ENCODE peak calls at places on chromosomes 3 and 15, in five cellular contexts. J, N, M, Z and E are unnamed samples.

GRCh38 chr3:99131876-99132275 is 230.4 kb upstream of the DCBLD2 start:
- DNase-seq in J (no peak), N (peak; percentile 35), M (no peak), Z (no peak), E (no peak)

GRCh38 chr15:63373330-63373729 is 8.3 kb downstream of the CA12 start:
- DNase-seq in J (no peak), N (no peak), M (no peak), Z (no peak), E (no peak)

GRCh38 chr3:29186131-29186599 is 94.7 kb upstream of the RBMS3 start:
- DNase-seq in J (no peak), N (peak; percentile 87), M (no peak), Z (no peak), E (no peak)

GRCh38 chr15:40554164-40554530 is 10.7 kb downstream of the CCDC32 start:
- DNase-seq in J (no peak), N (no peak), M (no peak), Z (no peak), E (no peak)

GRCh38 chr15:56496635-56497034 is 31.7 kb upstream of the MNS1 start:
- DNase-seq in J (no peak), N (peak; percentile 48), M (no peak), Z (no peak), E (no peak)

GRCh38 chr3:156633335-156633734 is 41.1 kb upstream of the TIPARP start:
- DNase-seq in J (no peak), N (no peak), M (peak; percentile 90), Z (no peak), E (peak; percentile 83)

GRCh38 chr3:190862209-190863118 is at the start of gene GMNC:
- DNase-seq in J (no peak), N (peak; percentile 71), M (peak; percentile 60), Z (peak; percentile 77), E (peak; percentile 90)

GRCh38 chr3:85939026-85939616 is 980.3 kb downstream of the CADM2 start:
- DNase-seq in J (no peak), N (no peak), M (no peak), Z (no peak), E (no peak)

GRCh38 chr3:51937611-51938450 is 3.9 kb downstream of the RRP9 start:
- DNase-seq in J (peak; percentile 37), N (no peak), M (no peak), Z (no peak), E (peak; percentile 64)

GRCh38 chr3:25563601-25564000 is 101.1 kb downstream of the TOP2B start:
- DNase-seq in J (no peak), N (no peak), M (no peak), Z (no peak), E (no peak)

GRCh38 chr15:74889882-74890768 is at the start of gene MPI:
- DNase-seq in J (peak; percentile 88), N (peak; percentile 72), M (peak; percentile 89), Z (peak; percentile 90), E (peak; percentile 85)

GRCh38 chr15:74892931-74893330 is 3.1 kb downstream of the MPI start:
- DNase-seq in J (no peak), N (no peak), M (no peak), Z (no peak), E (no peak)

GRCh38 chr15:74892313-74892712 is 2.5 kb downstream of the MPI start:
- DNase-seq in J (no peak), N (peak; percentile 57), M (no peak), Z (peak; percentile 54), E (no peak)

GRCh38 chr15:74889390-74889881 is 406 bp upstream of the MPI start:
- DNase-seq in J (no peak), N (no peak), M (peak; percentile 64), Z (peak; percentile 33), E (no peak)

GRCh38 chr15:74891469-74891868 is 1.6 kb downstream of the MPI start:
- DNase-seq in J (no peak), N (no peak), M (no peak), Z (peak; percentile 85), E (no peak)
- H3K27ac ChIP-seq in J (no peak overlapping the region), N (no peak overlapping the region), M (no peak overlapping the region), Z (peak overlapping the region; percentile 84), E (no peak overlapping the region)

GRCh38 chr3:192417012-192417411 is 310.3 kb downstream of the FGF12 start:
- DNase-seq in J (no peak), N (no peak), M (no peak), Z (no peak), E (no peak)
- H3K27ac ChIP-seq in J (no peak overlapping the region), N (no peak overlapping the region), M (no peak overlapping the region), Z (no peak overlapping the region), E (no peak overlapping the region)

GRCh38 chr3:16896094-16896627 is 11.4 kb downstream of the PLCL2 start:
- DNase-seq in J (no peak), N (no peak), M (no peak), Z (no peak), E (no peak)
- H3K27ac ChIP-seq in J (no peak overlapping the region), N (no peak overlapping the region), M (no peak overlapping the region), Z (peak overlapping the region; percentile 76), E (no peak overlapping the region)

DNA sequence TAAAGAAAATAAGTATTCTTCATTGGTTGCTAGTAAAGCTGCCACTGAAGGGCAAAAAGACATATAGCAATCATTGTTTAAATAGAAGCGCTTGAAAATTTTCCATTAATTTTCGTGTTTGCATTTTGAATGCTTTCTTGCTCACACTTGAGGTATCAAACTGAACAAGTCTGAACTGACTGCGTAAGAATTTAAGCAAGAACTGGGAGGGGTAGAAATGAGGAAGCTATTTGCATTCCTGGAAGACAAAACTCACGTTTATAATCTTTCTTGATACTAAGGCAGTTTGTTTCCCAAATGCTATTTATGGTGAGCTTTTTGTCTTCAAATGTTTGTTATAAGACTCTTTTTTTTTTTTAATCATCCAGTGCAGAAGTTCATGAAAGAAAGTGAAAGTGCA is 499.8 kb upstream of the TPRG1 start:
- DNase-seq in J (no peak), N (no peak), M (no peak), Z (no peak), E (no peak)
- H3K27ac ChIP-seq in J (no peak overlapping the region), N (peak overlapping the region; percentile 97), M (no peak overlapping the region), Z (no peak overlapping the region), E (no peak overlapping the region)

GRCh38 chr3:124786491-124787241 is 56.4 kb downstream of the UMPS start:
- DNase-seq in J (no peak), N (peak; percentile 6), M (no peak), Z (peak; percentile 27), E (no peak)

GRCh38 chr3:124787490-124788195 is 57.4 kb downstream of the UMPS start:
- DNase-seq in J (no peak), N (no peak), M (no peak), Z (no peak), E (no peak)

GRCh38 chr3:124783696-124784095 is 53.4 kb downstream of the UMPS start:
- DNase-seq in J (no peak), N (no peak), M (no peak), Z (no peak), E (no peak)

GRCh38 chr3:124784686-124785382 is 54.6 kb downstream of the UMPS start:
- DNase-seq in J (no peak), N (peak; percentile 17), M (no peak), Z (no peak), E (no peak)

DNA sequence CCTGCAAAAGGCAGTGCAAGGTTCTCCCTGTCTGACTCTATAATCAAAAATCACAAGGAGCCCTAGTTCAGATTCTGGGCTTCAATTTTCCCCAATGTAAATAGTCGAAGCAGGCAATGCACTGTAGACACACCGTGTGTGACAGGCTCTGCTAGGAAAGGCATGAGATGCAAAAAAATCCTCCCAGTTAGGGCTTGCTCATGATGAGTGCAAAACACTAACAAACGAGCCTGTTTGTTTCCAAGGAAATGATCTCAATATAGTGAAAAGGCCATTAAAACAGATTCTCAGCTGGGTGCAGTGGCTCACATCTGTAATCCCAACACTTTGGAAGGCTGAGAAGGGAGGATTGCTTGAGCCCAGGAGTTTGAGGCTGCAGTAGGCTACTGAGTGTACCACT is 55.7 kb downstream of the UMPS start:
- DNase-seq in J (no peak), N (no peak), M (no peak), Z (no peak), E (no peak)
- H3K27ac ChIP-seq in J (no peak overlapping the region), N (no peak overlapping the region), M (no peak overlapping the region), Z (peak overlapping the region; percentile 70), E (peak overlapping the region; percentile 61)

GRCh38 chr3:187750513-187751123 is 5.3 kb upstream of the BCL6 start:
- DNase-seq in J (no peak), N (no peak), M (no peak), Z (peak; percentile 33), E (no peak)
- H3K27ac ChIP-seq in J (no peak overlapping the region), N (peak overlapping the region; percentile 34), M (peak overlapping the region; percentile 100), Z (peak overlapping the region; percentile 99), E (no peak overlapping the region)

DNA sequence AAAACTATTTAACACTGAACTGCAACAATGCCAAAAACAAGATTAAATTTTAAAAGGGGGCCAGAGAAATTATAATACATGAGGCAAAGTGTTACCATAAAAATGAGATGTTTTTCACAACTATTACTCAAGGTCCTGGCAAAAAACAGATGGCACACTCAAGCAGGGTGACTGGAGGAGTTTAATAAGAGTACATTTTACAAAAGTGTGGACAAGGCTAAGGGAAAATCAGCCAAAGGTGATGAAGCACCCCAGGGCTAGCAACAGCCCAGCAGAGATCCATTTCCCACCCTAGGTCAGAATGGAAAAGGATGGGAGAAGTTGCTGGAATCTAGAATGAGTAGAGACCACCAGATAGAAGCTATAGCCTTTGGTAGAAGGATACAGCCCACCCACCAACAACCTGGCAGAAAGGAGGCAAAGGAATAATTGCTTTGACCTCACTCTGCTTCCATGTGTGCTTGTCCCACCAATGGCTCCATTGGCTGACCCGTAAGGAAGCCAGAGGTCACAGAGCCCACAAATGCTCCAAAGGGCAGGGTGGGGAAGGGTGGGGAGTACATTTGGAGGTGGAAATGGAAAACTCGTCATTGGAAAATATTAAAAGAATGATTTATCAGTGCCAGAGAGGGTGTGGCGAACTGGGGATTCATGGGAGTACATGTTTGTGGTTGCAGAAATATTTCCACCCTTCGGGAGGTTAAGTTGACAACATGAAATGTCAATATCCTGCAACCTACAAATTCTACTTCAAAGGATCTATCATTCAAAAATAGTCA is 161.0 kb upstream of the UBE2E2 start:
- DNase-seq in J (no peak), N (peak; percentile 40), M (no peak), Z (no peak), E (peak; percentile 77)
- H3K27ac ChIP-seq in J (no peak overlapping the region), N (peak overlapping the region; percentile 47), M (no peak overlapping the region), Z (no peak overlapping the region), E (peak overlapping the region; percentile 49)